ENCODE peak calls at places on chromosomes 2 and 18, in four cellular contexts. M is lower lobe of right lung, V is stomach, P is breast epithelium. D is an unnamed sample.
A peak's percentile ranks its signal among the peaks of the same experiment; 100 is the strongest.

GRCh38 chr2:3602553-3603339 is 7.8 kb downstream of the COLEC11 start:
- DNase-seq in M (no peak), P (no peak), V (no peak), D (no peak)

GRCh38 chr2:224545884-224546644 is 39.1 kb downstream of the CUL3 start:
- DNase-seq in P (no peak), M (no peak), V (no peak), D (no peak)

GRCh38 chr2:134588556-134588955 is 130.2 kb downstream of the TMEM163 start:
- DNase-seq in M (no peak), V (no peak), P (no peak), D (no peak)

GRCh38 chr18:79945118-79946042 is 6.1 kb downstream of the SLC66A2 start:
- DNase-seq in P (peak; percentile 33), M (peak; percentile 36), V (peak; percentile 20), D (no peak)

GRCh38 chr18:59952283-59953007 is 52.6 kb downstream of the PMAIP1 start:
- DNase-seq in P (no peak), V (no peak), M (no peak), D (no peak)

GRCh38 chr2:39676342-39676741 is 10.6 kb downstream of the TMEM178A start:
- DNase-seq in M (no peak), P (no peak), V (no peak), D (no peak)

GRCh38 chr2:157061799-157062198 is 195.7 kb upstream of the GALNT5 start:
- DNase-seq in P (no peak), M (no peak), V (no peak), D (no peak)

GRCh38 chr2:16226381-16226780 is 286.0 kb downstream of the MYCN start:
- DNase-seq in M (no peak), P (no peak), V (no peak), D (no peak)

GRCh38 chr2:70523996-70524965 is 29.3 kb downstream of the TGFA start:
- DNase-seq in P (peak; percentile 78), V (peak; percentile 81), M (peak; percentile 77), D (peak; percentile 85)

GRCh38 chr2:63093512-63093911 is 42.9 kb downstream of the OTX1 start:
- DNase-seq in V (no peak), M (no peak), P (no peak), D (no peak)

GRCh38 chr18:13895505-13896033 is 19.8 kb downstream of the MC2R start:
- DNase-seq in P (no peak), V (no peak), M (no peak), D (no peak)

GRCh38 chr18:8871484-8871883 is 166.1 kb downstream of the MTCL1 start:
- DNase-seq in V (no peak), P (no peak), M (no peak), D (no peak)

GRCh38 chr2:46804794-46805193 is 110.8 kb downstream of the MCFD2 start:
- DNase-seq in M (no peak), P (no peak), V (no peak), D (no peak)

GRCh38 chr2:16094851-16095250 is 154.5 kb downstream of the MYCN start:
- DNase-seq in V (no peak), M (no peak), P (no peak), D (no peak)

GRCh38 chr2:233822781-233823730 is 31.3 kb downstream of the HJURP start:
- DNase-seq in P (no peak), M (peak; percentile 43), V (peak; percentile 7), D (peak; percentile 86)

GRCh38 chr18:62325806-62326645 is 916 bp downstream of the TNFRSF11A start:
- DNase-seq in M (no peak), V (no peak), P (no peak), D (peak; percentile 37)

DNA sequence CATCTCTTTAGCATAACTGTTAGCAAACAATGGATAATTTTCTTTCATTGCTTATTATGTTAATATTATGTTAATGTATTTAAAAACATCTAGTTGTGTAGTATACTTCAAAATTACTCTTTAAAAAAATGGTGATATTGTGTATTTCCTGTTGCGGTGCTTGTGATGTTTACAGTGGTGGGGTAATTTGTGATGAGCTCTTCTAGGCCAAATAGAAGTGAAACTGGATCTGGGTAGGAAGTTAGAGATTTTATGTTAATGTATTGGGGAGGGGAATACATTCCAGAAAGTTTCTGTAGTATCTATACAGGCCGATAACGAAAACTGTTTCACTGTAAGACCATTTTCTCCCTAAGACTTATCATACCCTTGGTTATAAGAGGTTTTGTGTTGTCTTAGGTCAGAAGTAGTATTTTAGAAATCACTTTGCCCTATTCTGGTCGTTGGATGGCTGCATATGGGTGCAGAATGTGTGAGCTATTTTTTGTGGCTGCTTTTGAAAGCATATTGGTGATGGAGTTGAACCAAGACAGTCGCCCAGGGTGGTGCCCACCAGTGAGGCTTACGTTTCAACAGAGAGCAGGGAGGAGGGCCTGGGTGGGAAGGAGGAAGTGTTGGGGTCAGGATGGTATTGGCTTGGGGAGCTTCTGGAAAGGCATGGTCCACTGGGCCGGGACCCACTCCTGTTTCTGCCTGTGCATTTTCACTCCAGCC is 5.8 kb downstream of the TSHZ1 start:
- DNase-seq in M (no peak), P (no peak), V (no peak), D (peak; percentile 42)
- H3K4me3 ChIP-seq in M (no peak overlapping the region), P (no peak overlapping the region), V (no peak overlapping the region), D (no peak overlapping the region)

GRCh38 chr2:85368921-85369320 is 14.4 kb downstream of the ELMOD3 start:
- DNase-seq in V (no peak), P (peak; percentile 15), M (no peak), D (no peak)

GRCh38 chr2:85367180-85367579 is 12.6 kb downstream of the ELMOD3 start:
- DNase-seq in V (no peak), M (no peak), P (no peak), D (no peak)

GRCh38 chr2:85371045-85371444 is 16.5 kb downstream of the ELMOD3 start:
- DNase-seq in M (no peak), V (no peak), P (peak; percentile 12), D (no peak)

DNA sequence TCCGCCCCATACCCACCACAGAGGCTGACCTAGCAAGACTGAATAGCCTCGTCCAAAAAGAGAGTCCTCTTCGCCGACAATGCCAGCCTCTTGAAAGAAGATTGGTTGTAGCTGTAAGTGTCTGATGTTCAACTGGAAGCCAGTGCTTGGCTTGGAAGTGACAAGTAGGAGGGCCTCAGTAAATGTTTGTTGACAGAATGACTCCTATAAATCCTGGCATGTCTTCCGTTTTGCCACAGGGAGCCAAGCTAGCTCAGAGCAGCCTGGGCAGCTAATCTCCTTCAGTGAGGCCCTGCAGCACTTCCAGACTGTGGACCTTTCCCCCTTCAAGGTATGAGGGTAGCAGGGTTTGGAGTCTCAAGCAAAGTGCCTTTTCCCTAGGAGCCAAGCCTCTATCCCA is 14.9 kb downstream of the ELMOD3 start:
- DNase-seq in M (no peak), P (peak; percentile 60), V (no peak), D (no peak)
- H3K36me3 ChIP-seq in M (peaks cover 44% of the 10 kb centered on the region), P (no peaks in the 10 kb centered on the region), V (peaks cover 2% of the 10 kb centered on the region), D (no peaks in the 10 kb centered on the region)

GRCh38 chr2:231926761-231927565 is 767 bp upstream of the NPPC start:
- DNase-seq in M (peak; percentile 42), V (no peak), P (peak; percentile 52), D (no peak)

GRCh38 chr2:231925303-231926179 is 655 bp downstream of the NPPC start:
- DNase-seq in P (peak; percentile 87), M (peak; percentile 86), V (peak; percentile 86), D (peak; percentile 71)

GRCh38 chr2:231927566-231927890 is 1.3 kb upstream of the NPPC start:
- DNase-seq in P (peak; percentile 17), V (no peak), M (no peak), D (no peak)

GRCh38 chr2:231924889-231925275 is 1.3 kb downstream of the NPPC start:
- DNase-seq in V (no peak), P (no peak), M (peak; percentile 28), D (no peak)

DNA sequence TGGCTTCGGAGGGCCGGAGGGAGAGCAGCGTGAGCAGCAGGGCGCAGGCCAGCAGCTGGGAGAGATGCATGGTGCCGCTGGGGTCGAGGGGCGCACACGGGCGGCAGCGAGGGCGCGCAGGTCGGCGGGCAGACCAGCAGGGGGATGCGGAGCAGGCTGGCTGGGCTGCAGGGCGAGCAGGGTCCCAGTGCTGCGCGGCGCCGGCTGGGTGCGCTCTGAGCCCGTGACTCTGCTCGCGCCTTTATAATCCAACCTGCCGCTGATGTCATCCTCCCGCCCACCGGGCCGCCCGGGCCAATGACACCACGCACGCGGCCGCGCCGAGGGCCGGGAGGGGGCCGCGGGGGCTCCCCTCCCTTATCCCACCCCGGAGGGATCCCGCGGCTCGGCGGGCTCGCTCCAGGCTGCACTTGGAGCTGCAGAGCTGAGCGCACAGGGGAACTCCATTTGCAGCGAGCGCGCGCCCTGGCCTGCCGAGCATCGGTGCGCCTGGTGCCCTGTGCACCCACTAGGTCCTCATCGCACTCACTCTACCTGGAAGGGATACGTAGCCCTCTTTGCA is at the start of gene NPPC:
- DNase-seq in P (peak; percentile 58), M (peak; percentile 51), V (peak; percentile 34), D (no peak)
- H3K4me3 ChIP-seq in P (peak within 1 kb of the TSS; percentile 49), M (peak within 1 kb of the TSS; percentile 50), V (peak within 1 kb of the TSS; percentile 42), D (no peak within 1 kb of the TSS)

GRCh38 chr2:159775006-159775405 is 23.0 kb downstream of the CD302 start:
- DNase-seq in M (no peak), P (no peak), V (no peak), D (no peak)
- H3K36me3 ChIP-seq in M (peaks cover 54% of the 10 kb centered on the region), P (no peaks in the 10 kb centered on the region), V (no peaks in the 10 kb centered on the region), D (peaks cover 5% of the 10 kb centered on the region)

D was measured in small intestine.